ENCODE peak calls at places on chromosomes 11 and 22, in six cellular contexts. W is mucosa of descending colon, K is endodermal cell, Y is cardiac muscle cell, B is neural progenitor cell, N is BE2C. M is an unnamed sample. For H3K4me1, the result is how much of the 10 kb centered on the place peaks cover.

GRCh38 chr11:62544521-62545436 is 1.8 kb downstream of the AHNAK start:
- DNase-seq in W (peak), K (peak), Y (peak), B (peak), N (no peak), M (peak)

GRCh38 chr11:12158926-12159325 is 48.5 kb downstream of the MICAL2 start:
- DNase-seq in W (no peak), K (peak), Y (peak), B (no peak), N (no peak), M (no peak)

GRCh38 chr11:118012083-118012669 is 26.0 kb downstream of the IL10RA start:
- DNase-seq in W (no peak), K (no peak), Y (peak), B (no peak), N (no peak), M (no peak)

GRCh38 chr22:45575607-45576272 is 73.1 kb downstream of the FBLN1 start:
- DNase-seq in W (no peak), K (no peak), Y (no peak), B (no peak), N (no peak), M (no peak)

GRCh38 chr11:23723861-23724260 is 773.0 kb upstream of the LUZP2 start:
- DNase-seq in W (no peak), K (no peak), Y (no peak), B (no peak), N (no peak), M (no peak)

GRCh38 chr11:12569499-12570040 is 104.7 kb upstream of the TEAD1 start:
- DNase-seq in W (no peak), K (no peak), Y (peak), B (no peak), N (no peak), M (no peak)

GRCh38 chr11:1757861-1758610 is 5.7 kb downstream of the CTSD start:
- DNase-seq in W (peak), K (no peak), Y (no peak), B (no peak), N (no peak), M (no peak)

GRCh38 chr11:46381046-46381835 is at the start of gene MDK:
- DNase-seq in W (peak), K (peak), Y (peak), B (peak), N (peak), M (peak)

GRCh38 chr11:131172011-131172410 is 198.4 kb upstream of the NTM start:
- DNase-seq in W (no peak), K (no peak), Y (no peak), B (no peak), N (no peak), M (no peak)

GRCh38 chr22:17941501-17942406 is 82.6 kb downstream of the MICAL3 start:
- DNase-seq in W (no peak), K (no peak), Y (no peak), B (no peak), N (no peak), M (no peak)

GRCh38 chr11:66268953-66269906 is 791 bp downstream of the RAB1B start:
- DNase-seq in W (peak), K (peak), Y (peak), B (peak), N (no peak), M (peak)

GRCh38 chr11:86669424-86669823 is 3.0 kb downstream of the ME3 start:
- DNase-seq in W (no peak), K (no peak), Y (no peak), B (no peak), N (no peak), M (peak)

GRCh38 chr11:123187670-123188507 is 7.2 kb downstream of the CLMP start:
- DNase-seq in W (no peak), K (no peak), Y (peak), B (peak), N (peak), M (peak)

GRCh38 chr11:60916669-60917206 is 2.8 kb downstream of the TMEM109 start:
- DNase-seq in W (no peak), K (no peak), Y (no peak), B (no peak), N (no peak), M (no peak)

GRCh38 chr11:65849366-65849765 is 8.6 kb downstream of the CFL1 start:
- DNase-seq in W (no peak), K (peak), Y (no peak), B (no peak), N (no peak), M (no peak)

GRCh38 chr22:46902998-46903916 is 140.8 kb downstream of the TBC1D22A start:
- DNase-seq in W (no peak), K (peak), Y (no peak), B (peak), N (no peak), M (no peak)

GRCh38 chr11:1819115-1819514 is 15.7 kb upstream of the SYT8 start:
- DNase-seq in W (no peak), K (no peak), Y (no peak), B (no peak), N (no peak), M (no peak)

GRCh38 chr11:27716850-27717249 is 16.6 kb upstream of the BDNF start:
- DNase-seq in W (no peak), K (no peak), Y (peak), B (peak), N (no peak), M (no peak)

GRCh38 chr11:100639140-100639539 is 47.9 kb upstream of the ARHGAP42 start:
- DNase-seq in W (no peak), K (peak), Y (peak), B (no peak), N (no peak), M (no peak)

GRCh38 chr11:122724520-122724919 is 69.0 kb downstream of the UBASH3B start:
- DNase-seq in W (no peak), K (no peak), Y (peak), B (no peak), N (no peak), M (no peak)

GRCh38 chr22:41561335-41561734 is 525 bp downstream of the CSDC2 start:
- DNase-seq in W (no peak), K (peak), Y (no peak), B (peak), N (peak), M (no peak)

GRCh38 chr11:57357827-57358226 is 19.7 kb downstream of the P2RX3 start:
- DNase-seq in W (no peak), K (no peak), Y (peak), B (no peak), N (no peak), M (no peak)

GRCh38 chr11:122033631-122034030 is 82.4 kb downstream of the BLID start:
- DNase-seq in W (no peak), K (no peak), Y (no peak), B (no peak), N (no peak), M (no peak)

GRCh38 chr11:29306527-29306926 is 710.3 kb downstream of the KCNA4 start:
- DNase-seq in W (no peak), K (no peak), Y (peak), B (no peak), N (no peak), M (no peak)

GRCh38 chr11:47147250-47147649 is 29.4 kb downstream of the ARFGAP2 start:
- DNase-seq in W (no peak), K (no peak), Y (no peak), B (no peak), N (no peak), M (no peak)

GRCh38 chr11:112652786-112653390 is 308.3 kb upstream of the NCAM1 start:
- DNase-seq in W (no peak), K (no peak), Y (peak), B (no peak), N (no peak), M (peak)

GRCh38 chr22:27274770-27275449 is 526.6 kb downstream of the MN1 start:
- DNase-seq in W (no peak), K (no peak), Y (peak), B (no peak), N (no peak), M (no peak)

GRCh38 chr11:67484847-67485311 is 2.1 kb downstream of the AIP start:
- DNase-seq in W (peak), K (peak), Y (no peak), B (no peak), N (no peak), M (no peak)

GRCh38 chr11:67482275-67482735 is 521 bp upstream of the AIP start:
- DNase-seq in W (no peak), K (no peak), Y (no peak), B (no peak), N (no peak), M (no peak)

GRCh38 chr11:67483498-67483798 is 622 bp downstream of the AIP start:
- DNase-seq in W (no peak), K (no peak), Y (no peak), B (no peak), N (no peak), M (no peak)

GRCh38 chr11:67483901-67484665 is 1.3 kb downstream of the AIP start:
- DNase-seq in W (no peak), K (peak), Y (no peak), B (no peak), N (no peak), M (no peak)

DNA sequence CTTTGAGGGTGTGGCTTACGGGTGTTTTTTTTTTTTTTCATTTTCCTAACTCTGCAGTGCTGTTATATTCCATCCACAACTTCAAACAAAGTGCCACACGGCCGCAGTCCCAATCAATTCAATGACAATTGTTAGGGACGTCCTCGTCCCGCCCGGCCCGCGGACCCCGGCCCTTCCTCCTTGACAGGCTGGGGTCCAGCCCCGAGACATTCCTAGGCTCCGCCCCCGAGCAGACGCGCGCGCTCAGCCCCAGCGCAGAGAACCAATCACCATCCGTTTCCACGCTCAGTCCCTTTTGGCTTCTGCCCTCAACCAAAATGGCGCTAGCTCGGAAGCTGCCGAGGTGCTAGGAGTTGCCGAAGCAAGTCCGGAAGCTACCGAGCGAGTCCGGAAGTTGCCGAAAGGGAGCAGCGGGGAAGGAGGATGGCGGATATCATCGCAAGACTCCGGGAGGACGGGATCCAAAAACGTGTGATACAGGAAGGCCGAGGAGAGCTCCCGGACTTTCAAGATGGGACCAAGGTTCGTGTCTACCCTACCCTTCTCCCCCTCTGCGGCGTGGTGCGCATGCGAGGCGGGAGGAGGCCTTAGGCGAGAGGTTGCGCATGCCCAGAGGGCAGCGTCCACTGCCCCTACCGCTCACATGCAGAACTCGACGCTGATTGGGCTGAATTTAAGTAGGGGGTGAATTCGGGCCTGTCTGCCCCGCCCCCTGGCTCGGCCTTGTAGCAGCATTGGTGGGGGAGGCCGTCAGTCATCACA is at the start of gene AIP:
- DNase-seq in W (peak), K (peak), Y (peak), B (peak), N (peak), M (peak)
- TF ChIP-seq CTCF in W (no peak), K (peak), Y (peak), B (no peak), N (no peak), M (no peak)

GRCh38 chr22:20497426-20497825 is 1.8 kb upstream of the KLHL22 start:
- DNase-seq in W (no peak), K (no peak), Y (no peak), B (no peak), N (no peak), M (no peak)

GRCh38 chr22:20495861-20496681 is 476 bp upstream of the KLHL22 start:
- DNase-seq in W (peak), K (peak), Y (peak), B (peak), N (peak), M (peak)

GRCh38 chr22:20491346-20491745 is 4.2 kb downstream of the KLHL22 start:
- DNase-seq in W (no peak), K (no peak), Y (no peak), B (no peak), N (no peak), M (no peak)

GRCh38 chr22:20498913-20499312 is 3.3 kb upstream of the KLHL22 start:
- DNase-seq in W (no peak), K (no peak), Y (no peak), B (no peak), N (no peak), M (no peak)

GRCh38 chr22:20494978-20495860 is at the start of gene KLHL22:
- DNase-seq in W (peak), K (no peak), Y (no peak), B (no peak), N (peak), M (peak)
- H3K4me1 ChIP-seq in W (under half), K (under half), Y (under half), B (under half), N (under half), M (under half)

DNA sequence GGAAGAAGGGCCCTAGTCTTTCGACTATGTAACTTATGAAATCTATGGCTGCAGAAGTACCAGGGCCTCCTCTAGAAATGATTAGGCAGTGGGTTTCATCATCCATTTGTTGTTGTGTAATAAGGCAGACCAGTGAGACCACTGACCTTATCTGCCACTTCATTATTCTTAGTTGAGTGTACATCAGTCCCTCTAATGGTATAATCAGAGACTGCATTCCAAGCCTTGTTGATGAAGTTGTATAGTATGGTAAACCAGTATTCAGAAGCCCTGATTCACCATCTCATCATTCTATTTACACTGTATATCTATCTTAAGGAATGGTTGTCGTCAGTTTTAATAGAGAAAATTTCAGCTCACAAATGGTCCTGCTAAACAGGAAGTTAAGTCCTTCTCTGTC is 32.2 kb upstream of the GRIA4 start:
- DNase-seq in W (no peak), K (no peak), Y (peak), B (peak), N (peak), M (peak)
- TF ChIP-seq CTCF in W (no peak), K (peak), Y (peak), B (peak), N (peak), M (no peak)

GRCh38 chr22:37239336-37240239 is 4.5 kb downstream of the RAC2 start:
- DNase-seq in W (no peak), K (peak), Y (no peak), B (no peak), N (no peak), M (no peak)
- H3K4me1 ChIP-seq in W (under half), K (under half), Y (under half), B (under half), N (under half), M (under half)

DNA sequence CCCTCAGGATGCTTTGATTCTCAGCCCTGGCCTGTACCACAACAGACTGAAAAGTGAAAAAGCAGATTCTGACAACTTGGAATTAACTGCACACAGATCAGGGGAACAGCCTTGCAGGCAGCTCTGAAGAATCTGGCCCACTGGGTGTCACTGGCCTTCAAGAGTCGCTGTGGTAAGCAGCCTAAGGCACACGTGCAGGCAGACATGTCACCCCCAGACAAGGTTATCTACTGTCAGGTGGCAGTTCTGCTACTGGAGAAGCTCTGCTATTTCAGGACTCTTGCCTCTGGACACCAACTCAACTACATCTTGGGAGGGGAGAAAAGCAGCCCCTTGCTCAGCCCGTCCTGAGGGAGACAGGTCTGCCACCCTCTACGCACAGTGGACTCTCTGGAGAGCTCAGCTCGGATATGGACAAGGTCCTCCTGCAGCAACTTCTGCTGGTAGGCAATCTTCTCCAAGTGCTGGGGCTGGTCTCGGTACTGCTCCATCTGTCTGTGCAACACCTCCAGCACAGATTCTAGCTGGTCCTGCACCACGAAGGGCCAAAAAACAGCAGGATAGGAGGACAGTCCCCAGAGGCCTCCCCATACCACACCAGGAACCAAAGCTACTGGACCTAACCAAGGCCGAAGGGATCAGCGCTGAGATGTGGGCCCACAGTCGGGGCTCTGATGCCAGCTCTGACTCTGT is 63.0 kb downstream of the C11orf58 start:
- DNase-seq in W (no peak), K (no peak), Y (no peak), B (no peak), N (no peak), M (no peak)
- TF ChIP-seq CTCF in W (no peak), K (no peak), Y (no peak), B (no peak), N (no peak), M (no peak)

GRCh38 chr11:44136176-44136945 is 40.9 kb downstream of the EXT2 start:
- DNase-seq in W (no peak), K (no peak), Y (peak), B (no peak), N (no peak), M (peak)

GRCh38 chr11:44139565-44140313 is 44.3 kb downstream of the EXT2 start:
- DNase-seq in W (no peak), K (no peak), Y (peak), B (no peak), N (no peak), M (no peak)

GRCh38 chr11:44138980-44139379 is 43.5 kb downstream of the EXT2 start:
- DNase-seq in W (no peak), K (no peak), Y (no peak), B (no peak), N (no peak), M (no peak)

GRCh38 chr11:44140805-44141204 is 45.3 kb downstream of the EXT2 start:
- DNase-seq in W (no peak), K (no peak), Y (no peak), B (no peak), N (no peak), M (no peak)

GRCh38 chr11:44138286-44138685 is 42.8 kb downstream of the EXT2 start:
- DNase-seq in W (no peak), K (no peak), Y (no peak), B (no peak), N (no peak), M (no peak)
- H3K4me1 ChIP-seq in W (under half), K (under half), Y (under half), B (under half), N (under half), M (half or more)

DNA sequence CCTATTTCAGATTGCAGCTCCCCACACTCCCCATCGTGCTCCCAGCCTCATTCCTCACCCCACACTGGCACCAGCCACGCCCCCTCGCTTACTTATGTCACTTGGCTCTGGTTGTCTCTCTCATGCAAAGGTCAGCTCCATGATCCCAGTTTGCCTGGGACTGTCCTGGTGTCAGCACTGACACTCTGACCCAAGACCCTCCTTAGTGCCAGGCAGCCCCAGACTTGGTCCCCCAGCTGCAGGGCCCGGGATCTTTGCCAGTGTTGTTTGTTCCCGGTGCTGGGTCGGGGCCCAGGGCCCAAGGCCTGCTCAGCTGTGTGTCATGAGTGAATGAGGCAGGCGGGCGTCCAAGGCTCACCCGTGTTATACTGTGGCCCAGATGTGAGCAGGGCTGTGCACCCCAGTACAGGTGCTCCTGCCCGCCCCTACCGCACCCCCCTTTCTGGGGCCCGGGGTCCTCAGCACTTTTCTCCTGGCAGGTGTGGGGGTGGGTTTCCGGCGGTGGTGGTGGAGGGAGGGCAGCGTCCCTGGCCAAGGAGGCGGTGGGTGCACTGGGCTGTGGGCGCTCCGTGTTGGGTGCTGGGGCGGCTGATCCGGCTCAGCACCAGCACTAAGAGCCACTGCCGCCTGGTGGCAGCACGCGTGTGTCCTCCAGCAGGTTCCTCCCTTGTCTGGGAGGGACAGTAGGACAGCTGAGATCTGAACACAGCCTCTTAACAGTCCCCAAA is 19.5 kb downstream of the IL17REL start:
- DNase-seq in W (peak), K (peak), Y (peak), B (peak), N (peak), M (peak)
- TF ChIP-seq CTCF in W (peak), K (peak), Y (peak), B (peak), N (peak), M (peak)

GRCh38 chr11:103433976-103434375 is 324.8 kb downstream of the DYNC2H1 start:
- DNase-seq in W (no peak), K (no peak), Y (no peak), B (no peak), N (no peak), M (peak)

GRCh38 chr11:103441021-103441420 is 331.8 kb downstream of the DYNC2H1 start:
- DNase-seq in W (no peak), K (no peak), Y (no peak), B (no peak), N (no peak), M (no peak)

GRCh38 chr11:103433380-103433779 is 324.2 kb downstream of the DYNC2H1 start:
- DNase-seq in W (no peak), K (no peak), Y (peak), B (no peak), N (no peak), M (peak)

GRCh38 chr11:103436131-103436770 is 327.0 kb downstream of the DYNC2H1 start:
- DNase-seq in W (no peak), K (no peak), Y (no peak), B (no peak), N (no peak), M (no peak)
- H3K4me1 ChIP-seq in W (under half), K (under half), Y (under half), B (under half), N (under half), M (under half)

M was measured in A673.